ENCODE peak calls at places on chromosomes 12 and 14, in eight cellular contexts. X, T, W, C, K, B, V and M are unnamed samples.

GRCh38 chr12:34599530-34600513 is 577.5 kb downstream of the ALG10 start:
- DNase-seq in X (no peak), T (no peak), W (no peak), B (peak; percentile 37), V (no peak), K (no peak), C (peak; percentile 3), M (no peak)

GRCh38 chr14:74237441-74237840 is 1.8 kb upstream of the VSX2 start:
- DNase-seq in T (no peak), V (no peak), X (no peak), K (no peak), B (no peak), C (no peak), W (no peak), M (no peak)

GRCh38 chr12:65318186-65318685 is 39.8 kb downstream of the MSRB3 start:
- DNase-seq in W (no peak), K (no peak), X (no peak), B (no peak), T (no peak), V (no peak), C (no peak), M (no peak)

GRCh38 chr12:23098110-23099049 is 473.4 kb downstream of the ETNK1 start:
- DNase-seq in X (no peak), K (no peak), B (no peak), C (no peak), W (no peak), V (no peak), T (no peak), M (peak; percentile 30)

GRCh38 chr12:21526053-21526452 is at the start of gene SPX:
- DNase-seq in T (no peak), V (no peak), X (no peak), K (no peak), B (no peak), W (no peak), C (no peak), M (no peak)

GRCh38 chr14:52190532-52190931 is 77.0 kb upstream of the PTGDR start:
- DNase-seq in B (no peak), C (no peak), X (no peak), K (no peak), T (no peak), W (no peak), V (no peak), M (no peak)

GRCh38 chr12:7092229-7092985 is at the start of gene C1R:
- DNase-seq in T (peak; percentile 55), W (peak; percentile 79), C (peak; percentile 88), B (peak; percentile 74), K (peak; percentile 91), V (peak; percentile 67), X (peak; percentile 77), M (peak; percentile 86)

GRCh38 chr12:23504043-23504442 is 445.4 kb downstream of the SOX5 start:
- DNase-seq in W (no peak), V (no peak), C (no peak), B (no peak), X (no peak), K (no peak), T (no peak), M (no peak)

GRCh38 chr14:52018252-52018651 is 28.9 kb downstream of the RTRAF start:
- DNase-seq in C (no peak), X (no peak), K (no peak), V (no peak), T (no peak), B (no peak), W (peak; percentile 73), M (no peak)

GRCh38 chr14:98167702-98168101 is 1104.3 kb downstream of the BCL11B start:
- DNase-seq in T (no peak), C (no peak), K (no peak), X (no peak), V (no peak), W (no peak), B (no peak), M (no peak)

GRCh38 chr14:84465890-84466289 is 1064.1 kb upstream of the FLRT2 start:
- DNase-seq in B (no peak), W (no peak), X (no peak), T (no peak), C (no peak), K (no peak), V (peak; percentile 51), M (no peak)

GRCh38 chr12:94147991-94148840 is at the start of gene PLXNC1:
- DNase-seq in T (no peak), C (peak; percentile 66), W (peak; percentile 70), X (peak; percentile 51), B (peak; percentile 88), V (no peak), K (peak; percentile 46), M (peak; percentile 82)

GRCh38 chr12:78385541-78385940 is 479.0 kb upstream of the SYT1 start:
- DNase-seq in B (no peak), T (no peak), K (no peak), V (no peak), W (no peak), C (no peak), X (no peak), M (no peak)

GRCh38 chr14:23055147-23055550 is 2.2 kb downstream of the CDH24 start:
- DNase-seq in W (no peak), C (peak; percentile 17), X (no peak), V (no peak), T (no peak), K (no peak), B (no peak), M (no peak)

GRCh38 chr14:77124345-77125274 is 17.0 kb downstream of the ZDHHC22 start:
- DNase-seq in W (peak; percentile 67), V (peak; percentile 53), B (peak; percentile 74), K (no peak), X (peak; percentile 72), T (peak; percentile 37), C (peak; percentile 43), M (no peak)

GRCh38 chr12:1013618-1014489 is 22.8 kb downstream of the ERC1 start:
- DNase-seq in V (peak; percentile 64), X (no peak), K (no peak), T (no peak), B (no peak), C (no peak), W (no peak), M (no peak)

GRCh38 chr12:92445253-92446081 is 257.3 kb upstream of the PLEKHG7 start:
- DNase-seq in W (peak; percentile 47), K (peak; percentile 34), C (no peak), B (no peak), T (no peak), V (no peak), X (no peak), M (no peak)

GRCh38 chr14:30620178-30620577 is 1.9 kb upstream of the SCFD1 start:
- DNase-seq in V (no peak), C (no peak), K (no peak), B (no peak), T (no peak), X (no peak), W (no peak), M (no peak)

GRCh38 chr12:119589087-119589486 is 4.5 kb upstream of the TMEM233 start:
- DNase-seq in B (no peak), V (no peak), X (no peak), K (no peak), W (no peak), T (no peak), C (no peak), M (no peak)

GRCh38 chr12:47534695-47535094 is 171.1 kb downstream of the RPAP3 start:
- DNase-seq in T (no peak), V (no peak), X (no peak), C (no peak), W (no peak), K (no peak), B (no peak), M (no peak)

GRCh38 chr12:2999265-2999841 is 40.2 kb downstream of the TEAD4 start:
- DNase-seq in B (no peak), T (no peak), C (no peak), V (no peak), K (peak; percentile 59), X (no peak), W (no peak), M (no peak)

GRCh38 chr12:19849208-19849607 is 409.9 kb downstream of the AEBP2 start:
- DNase-seq in C (no peak), B (no peak), K (no peak), W (no peak), V (no peak), T (no peak), X (no peak), M (no peak)

GRCh38 chr12:19847294-19848059 is 408.2 kb downstream of the AEBP2 start:
- DNase-seq in T (no peak), K (peak; percentile 60), B (no peak), V (peak; percentile 36), W (no peak), X (no peak), C (peak; percentile 31), M (no peak)

GRCh38 chr12:19852100-19852855 is 413.0 kb downstream of the AEBP2 start:
- DNase-seq in T (no peak), V (no peak), C (no peak), B (no peak), K (no peak), X (no peak), W (no peak), M (no peak)

GRCh38 chr12:19848426-19848825 is 409.1 kb downstream of the AEBP2 start:
- DNase-seq in W (no peak), T (no peak), C (no peak), B (no peak), V (no peak), X (no peak), K (no peak), M (no peak)

GRCh38 chr12:19850341-19851065 is 411.2 kb downstream of the AEBP2 start:
- DNase-seq in W (no peak), T (no peak), V (no peak), C (no peak), K (peak; percentile 45), X (no peak), B (no peak), M (no peak)
- H3K4me3 ChIP-seq in W (no peak overlapping the region), T (no peak overlapping the region), V (no peak overlapping the region), C (no peak overlapping the region), K (no peak overlapping the region), X (no peak overlapping the region), B (no peak overlapping the region), M (no peak overlapping the region)

DNA sequence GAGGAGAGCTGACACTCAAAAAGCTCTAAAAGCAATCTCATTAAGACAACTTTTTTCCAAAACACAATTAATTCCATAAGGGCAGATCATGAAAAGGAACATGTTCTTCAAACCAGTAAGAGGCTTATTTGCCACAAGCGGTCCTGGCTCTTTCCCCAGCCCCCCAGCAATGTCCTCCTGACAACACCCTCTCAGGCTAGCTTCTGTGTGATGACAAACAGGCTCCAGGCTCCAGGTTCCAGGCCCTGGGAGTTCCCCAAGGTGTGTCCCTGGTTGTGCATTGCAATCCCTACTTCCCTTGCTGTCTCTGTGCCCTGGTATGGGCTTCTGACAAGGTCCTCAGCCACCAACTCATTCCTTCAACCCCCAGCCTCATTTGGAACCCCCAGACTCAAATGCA is 8.9 kb downstream of the HVCN1 start:
- DNase-seq in K (no peak), X (no peak), W (no peak), V (no peak), C (no peak), T (no peak), B (no peak), M (no peak)
- H3K4me1 ChIP-seq in K (no peaks in the 10 kb centered on the region), X (peaks cover 7% of the 10 kb centered on the region), W (no peaks in the 10 kb centered on the region), V (no peaks in the 10 kb centered on the region), C (no peaks in the 10 kb centered on the region), T (no peaks in the 10 kb centered on the region), B (peaks cover 39% of the 10 kb centered on the region), M (no peaks in the 10 kb centered on the region)

GRCh38 chr12:131529196-131530040 is 181.5 kb upstream of the SFSWAP start:
- DNase-seq in K (no peak), W (no peak), V (no peak), X (no peak), B (no peak), C (no peak), T (no peak), M (no peak)
- H3K4me3 ChIP-seq in K (no peak overlapping the region), W (no peak overlapping the region), V (no peak overlapping the region), X (no peak overlapping the region), B (no peak overlapping the region), C (no peak overlapping the region), T (no peak overlapping the region), M (no peak overlapping the region)

GRCh38 chr12:54429014-54429471 is 10.0 kb upstream of the ITGA5 start:
- DNase-seq in T (no peak), B (no peak), C (no peak), V (no peak), W (no peak), K (peak; percentile 42), X (no peak), M (no peak)
- H3K4me1 ChIP-seq in T (no peaks in the 10 kb centered on the region), B (peaks cover 63% of the 10 kb centered on the region), C (peaks cover 6% of the 10 kb centered on the region), V (peaks cover 86% of the 10 kb centered on the region), W (peaks cover 16% of the 10 kb centered on the region), K (peaks cover 32% of the 10 kb centered on the region), X (peaks cover 53% of the 10 kb centered on the region), M (peaks cover 6% of the 10 kb centered on the region)